ENCODE peak calls at places on chromosomes 4 and X, in four cellular contexts. One of them, this sample, is unnamed.
A peak's percentile ranks its signal among the peaks of the same experiment; 100 is the strongest.

GRCh38 chr4:176782794-176783193 is 9.9 kb downstream of the VEGFC start:
- DNase-seq in Panc1: no peak
- DNase-seq in kidney epithelial cell: no peak
- DNase-seq in right atrium auricular region: no peak
- DNase-seq in this sample: no peak

GRCh38 chrX:55135171-55135570 is 46.4 kb downstream of the PAGE2 start:
- DNase-seq in Panc1: peak; percentile 24
- DNase-seq in kidney epithelial cell: peak; percentile 7
- DNase-seq in right atrium auricular region: no peak
- DNase-seq in this sample: peak; percentile 42

GRCh38 chr4:168864831-168865541 is 145.1 kb downstream of the CBR4 start:
- DNase-seq in Panc1: no peak
- DNase-seq in kidney epithelial cell: no peak
- DNase-seq in right atrium auricular region: no peak
- DNase-seq in this sample: no peak

GRCh38 chr4:139889194-139889762 is 223.7 kb downstream of the MGST2 start:
- DNase-seq in Panc1: no peak
- DNase-seq in kidney epithelial cell: peak; percentile 60
- DNase-seq in right atrium auricular region: no peak
- DNase-seq in this sample: no peak

GRCh38 chr4:185742766-185743165 is 69.2 kb downstream of the SORBS2 start:
- DNase-seq in Panc1: no peak
- DNase-seq in kidney epithelial cell: peak; percentile 14
- DNase-seq in right atrium auricular region: no peak
- DNase-seq in this sample: no peak

GRCh38 chr4:35358001-35358584 is 886.2 kb downstream of the ARAP2 start:
- DNase-seq in Panc1: no peak
- DNase-seq in kidney epithelial cell: no peak
- DNase-seq in right atrium auricular region: no peak
- DNase-seq in this sample: no peak

GRCh38 chr4:87017580-87018061 is 82.8 kb downstream of the AFF1 start:
- DNase-seq in Panc1: no peak
- DNase-seq in kidney epithelial cell: no peak
- DNase-seq in right atrium auricular region: no peak
- DNase-seq in this sample: no peak

GRCh38 chr4:57093816-57094481 is 16.2 kb downstream of the IGFBP7 start:
- DNase-seq in Panc1: no peak
- DNase-seq in kidney epithelial cell: no peak
- DNase-seq in right atrium auricular region: peak; percentile 72
- DNase-seq in this sample: no peak

GRCh38 chr4:92634891-92635290 is 331.1 kb downstream of the GRID2 start:
- DNase-seq in Panc1: no peak
- DNase-seq in kidney epithelial cell: no peak
- DNase-seq in right atrium auricular region: no peak
- DNase-seq in this sample: no peak

GRCh38 chr4:1011022-1011694 is at the start of gene FGFRL1:
- DNase-seq in Panc1: no peak
- DNase-seq in kidney epithelial cell: no peak
- DNase-seq in right atrium auricular region: peak; percentile 89
- DNase-seq in this sample: peak; percentile 33

GRCh38 chr4:36224969-36225903 is 19.1 kb downstream of the ARAP2 start:
- DNase-seq in Panc1: no peak
- DNase-seq in kidney epithelial cell: no peak
- DNase-seq in right atrium auricular region: no peak
- DNase-seq in this sample: no peak

GRCh38 chrX:13194291-13195103 is 125.4 kb downstream of the ATXN3L start:
- DNase-seq in Panc1: no peak
- DNase-seq in kidney epithelial cell: peak; percentile 28
- DNase-seq in right atrium auricular region: no peak
- DNase-seq in this sample: no peak

GRCh38 chr4:168218663-168219062 is 99.9 kb downstream of the DDX60 start:
- DNase-seq in Panc1: no peak
- DNase-seq in kidney epithelial cell: peak; percentile 64
- DNase-seq in right atrium auricular region: no peak
- DNase-seq in this sample: no peak

GRCh38 chrX:140661657-140662056 is 47.9 kb upstream of the LINC00632 start:
- DNase-seq in Panc1: no peak
- DNase-seq in kidney epithelial cell: no peak
- DNase-seq in right atrium auricular region: no peak
- DNase-seq in this sample: no peak

DNA sequence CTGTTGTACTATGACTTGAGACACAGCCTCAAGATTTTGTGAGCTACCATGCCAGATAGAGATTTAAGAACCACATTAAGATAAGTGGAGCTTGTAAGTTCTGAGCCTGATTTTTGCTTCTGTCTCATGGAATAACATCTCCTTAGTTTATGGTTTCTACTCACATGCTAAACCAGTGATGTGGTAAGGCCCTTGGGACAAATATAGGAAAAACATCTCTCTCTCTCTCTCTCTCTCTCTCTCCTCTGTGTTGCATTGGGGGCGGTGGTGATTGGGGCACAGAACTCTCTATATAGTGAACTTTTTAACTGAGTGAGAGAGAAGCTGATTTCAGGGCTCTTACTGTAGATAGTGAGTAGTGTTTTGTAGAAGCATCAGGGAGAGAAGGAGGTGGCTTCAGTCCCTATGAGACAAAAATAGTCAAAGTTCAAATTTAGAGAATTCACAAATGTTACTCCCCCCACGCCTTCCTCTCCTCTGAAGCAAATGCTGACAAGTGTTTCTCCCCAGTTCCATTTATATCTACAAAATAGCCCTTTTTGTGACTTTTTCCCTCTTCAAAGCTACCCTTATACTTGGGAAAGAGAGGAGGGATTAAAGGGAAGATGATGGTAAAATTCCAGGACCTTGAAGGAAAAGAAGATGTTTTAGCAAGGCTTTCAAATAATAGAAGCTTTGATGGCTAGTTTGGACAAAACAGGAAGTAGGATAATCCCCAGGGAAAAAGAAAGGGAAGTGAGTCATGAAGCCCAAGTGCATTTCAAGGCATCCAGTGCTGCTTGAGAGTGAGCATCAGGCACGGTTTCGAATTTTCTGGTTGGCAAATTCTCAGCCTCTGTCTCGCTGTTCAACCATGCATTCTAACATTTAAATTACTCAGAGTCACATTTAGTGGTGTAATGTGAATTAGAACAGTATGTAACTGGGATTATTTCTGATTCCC is 134.3 kb upstream of the AP1S2 start:
- DNase-seq in Panc1: no peak
- DNase-seq in kidney epithelial cell: peak; percentile 55
- DNase-seq in right atrium auricular region: no peak
- DNase-seq in this sample: no peak
- H3K27me3 ChIP-seq in Panc1: no peaks in the 10 kb centered on the region
- H3K27me3 ChIP-seq in kidney epithelial cell: no peaks in the 10 kb centered on the region
- H3K27me3 ChIP-seq in right atrium auricular region: no peaks in the 10 kb centered on the region
- H3K27me3 ChIP-seq in this sample: peaks cover 4% of the 10 kb centered on the region

DNA sequence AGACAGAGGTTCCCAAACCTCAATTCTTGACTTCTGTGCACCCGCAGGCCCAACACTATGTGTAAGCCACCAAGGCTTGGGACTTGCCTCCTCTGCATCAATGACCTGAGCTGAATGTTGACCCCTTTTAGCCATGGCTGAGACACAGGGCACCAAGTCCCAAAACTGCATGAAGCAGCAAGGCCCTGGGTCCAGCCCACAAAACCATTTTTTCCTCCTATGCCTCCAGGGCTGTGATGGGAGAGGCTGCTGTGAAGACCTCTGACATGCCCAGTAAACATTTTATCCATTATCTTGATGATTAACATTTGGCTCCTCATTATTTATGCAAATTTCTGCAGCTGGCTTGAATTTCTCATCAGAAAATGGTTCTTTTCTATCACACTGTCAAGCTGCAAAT is 85.4 kb downstream of the ITM2A start:
- DNase-seq in Panc1: no peak
- DNase-seq in kidney epithelial cell: no peak
- DNase-seq in right atrium auricular region: no peak
- DNase-seq in this sample: no peak
- H3K4me3 ChIP-seq in Panc1: no peak overlapping the region
- H3K4me3 ChIP-seq in kidney epithelial cell: no peak overlapping the region
- H3K4me3 ChIP-seq in right atrium auricular region: no peak overlapping the region
- H3K4me3 ChIP-seq in this sample: no peak overlapping the region

GRCh38 chr4:138804705-138805104 is 210.9 kb upstream of the NOCT start:
- DNase-seq in Panc1: no peak
- DNase-seq in kidney epithelial cell: no peak
- DNase-seq in right atrium auricular region: no peak
- DNase-seq in this sample: no peak

GRCh38 chr4:138798404-138798803 is 217.2 kb upstream of the NOCT start:
- DNase-seq in Panc1: no peak
- DNase-seq in kidney epithelial cell: no peak
- DNase-seq in right atrium auricular region: no peak
- DNase-seq in this sample: no peak

GRCh38 chr4:138796761-138797160 is 218.8 kb upstream of the NOCT start:
- DNase-seq in Panc1: no peak
- DNase-seq in kidney epithelial cell: no peak
- DNase-seq in right atrium auricular region: no peak
- DNase-seq in this sample: no peak

GRCh38 chr4:138797646-138798045 is 217.9 kb upstream of the NOCT start:
- DNase-seq in Panc1: no peak
- DNase-seq in kidney epithelial cell: no peak
- DNase-seq in right atrium auricular region: no peak
- DNase-seq in this sample: no peak

GRCh38 chr4:138802499-138802898 is 213.1 kb upstream of the NOCT start:
- DNase-seq in Panc1: no peak
- DNase-seq in kidney epithelial cell: no peak
- DNase-seq in right atrium auricular region: no peak
- DNase-seq in this sample: no peak
- TF ChIP-seq CTCF in Panc1: no peak
- TF ChIP-seq CTCF in kidney epithelial cell: no peak
- TF ChIP-seq CTCF in right atrium auricular region: no peak
- TF ChIP-seq CTCF in this sample: no peak

GRCh38 chrX:17773221-17773876 is 36.1 kb downstream of the SCML1 start:
- DNase-seq in Panc1: no peak
- DNase-seq in kidney epithelial cell: no peak
- DNase-seq in right atrium auricular region: no peak
- DNase-seq in this sample: no peak
- H3K27me3 ChIP-seq in Panc1: no peaks in the 10 kb centered on the region
- H3K27me3 ChIP-seq in kidney epithelial cell: peaks cover 3% of the 10 kb centered on the region
- H3K27me3 ChIP-seq in right atrium auricular region: no peaks in the 10 kb centered on the region
- H3K27me3 ChIP-seq in this sample: no peaks in the 10 kb centered on the region

GRCh38 chrX:111040377-111041017 is 55.5 kb upstream of the PAK3 start:
- DNase-seq in Panc1: no peak
- DNase-seq in kidney epithelial cell: peak; percentile 32
- DNase-seq in right atrium auricular region: no peak
- DNase-seq in this sample: no peak
- H3K4me3 ChIP-seq in Panc1: no peak overlapping the region
- H3K4me3 ChIP-seq in kidney epithelial cell: no peak overlapping the region
- H3K4me3 ChIP-seq in right atrium auricular region: no peak overlapping the region
- H3K4me3 ChIP-seq in this sample: no peak overlapping the region

DNA sequence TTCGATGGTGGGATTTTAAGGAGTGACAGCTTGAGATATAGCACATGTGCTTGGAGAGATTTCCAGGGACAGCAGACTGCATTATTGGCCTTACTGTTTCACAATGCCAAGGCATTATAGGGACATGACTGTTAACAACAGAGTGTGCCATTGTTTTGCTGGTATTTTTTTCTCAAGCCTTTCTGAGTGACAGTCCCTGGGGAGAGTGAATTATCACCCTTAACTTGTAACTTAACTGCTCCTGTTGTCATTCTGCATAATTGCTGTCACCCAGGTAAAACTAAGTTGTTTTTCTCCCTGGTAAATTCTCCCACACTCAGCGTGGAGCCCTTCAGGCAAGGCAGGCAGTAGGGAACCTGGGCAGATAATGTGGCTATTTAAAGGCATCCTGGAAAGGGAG is 989.2 kb upstream of the LCORL start:
- DNase-seq in Panc1: no peak
- DNase-seq in kidney epithelial cell: no peak
- DNase-seq in right atrium auricular region: no peak
- DNase-seq in this sample: no peak
- TF ChIP-seq CTCF in Panc1: no peak
- TF ChIP-seq CTCF in kidney epithelial cell: no peak
- TF ChIP-seq CTCF in right atrium auricular region: no peak
- TF ChIP-seq CTCF in this sample: no peak

GRCh38 chr4:6362896-6363295 is 93.2 kb downstream of the WFS1 start:
- DNase-seq in Panc1: no peak
- DNase-seq in kidney epithelial cell: no peak
- DNase-seq in right atrium auricular region: no peak
- DNase-seq in this sample: no peak

GRCh38 chr4:6359536-6360308 is 90.1 kb downstream of the WFS1 start:
- DNase-seq in Panc1: no peak
- DNase-seq in kidney epithelial cell: no peak
- DNase-seq in right atrium auricular region: no peak
- DNase-seq in this sample: no peak

GRCh38 chr4:6362243-6362885 is 92.7 kb downstream of the WFS1 start:
- DNase-seq in Panc1: no peak
- DNase-seq in kidney epithelial cell: no peak
- DNase-seq in right atrium auricular region: no peak
- DNase-seq in this sample: no peak

GRCh38 chr4:6361076-6361784 is 91.6 kb downstream of the WFS1 start:
- DNase-seq in Panc1: no peak
- DNase-seq in kidney epithelial cell: no peak
- DNase-seq in right atrium auricular region: no peak
- DNase-seq in this sample: no peak

GRCh38 chr4:6360385-6360784 is 90.7 kb downstream of the WFS1 start:
- DNase-seq in Panc1: no peak
- DNase-seq in kidney epithelial cell: no peak
- DNase-seq in right atrium auricular region: no peak
- DNase-seq in this sample: peak; percentile 92
- H3K27me3 ChIP-seq in Panc1: no peaks in the 10 kb centered on the region
- H3K27me3 ChIP-seq in kidney epithelial cell: peaks cover 2% of the 10 kb centered on the region
- H3K27me3 ChIP-seq in right atrium auricular region: no peaks in the 10 kb centered on the region
- H3K27me3 ChIP-seq in this sample: no peaks in the 10 kb centered on the region

GRCh38 chrX:71909956-71910355 is 689 bp upstream of the NHSL2 start:
- DNase-seq in Panc1: no peak
- DNase-seq in kidney epithelial cell: no peak
- DNase-seq in right atrium auricular region: no peak
- DNase-seq in this sample: no peak
- H3K4me3 ChIP-seq in Panc1: no peak overlapping the region
- H3K4me3 ChIP-seq in kidney epithelial cell: peak overlapping the region; percentile 66
- H3K4me3 ChIP-seq in right atrium auricular region: no peak overlapping the region
- H3K4me3 ChIP-seq in this sample: no peak overlapping the region

GRCh38 chrX:52359614-52360232 is 9.1 kb upstream of the XAGE2 start:
- DNase-seq in Panc1: no peak
- DNase-seq in kidney epithelial cell: no peak
- DNase-seq in right atrium auricular region: no peak
- DNase-seq in this sample: no peak

GRCh38 chrX:52368368-52369055 is at the start of gene XAGE2:
- DNase-seq in Panc1: no peak
- DNase-seq in kidney epithelial cell: no peak
- DNase-seq in right atrium auricular region: no peak
- DNase-seq in this sample: no peak

DNA sequence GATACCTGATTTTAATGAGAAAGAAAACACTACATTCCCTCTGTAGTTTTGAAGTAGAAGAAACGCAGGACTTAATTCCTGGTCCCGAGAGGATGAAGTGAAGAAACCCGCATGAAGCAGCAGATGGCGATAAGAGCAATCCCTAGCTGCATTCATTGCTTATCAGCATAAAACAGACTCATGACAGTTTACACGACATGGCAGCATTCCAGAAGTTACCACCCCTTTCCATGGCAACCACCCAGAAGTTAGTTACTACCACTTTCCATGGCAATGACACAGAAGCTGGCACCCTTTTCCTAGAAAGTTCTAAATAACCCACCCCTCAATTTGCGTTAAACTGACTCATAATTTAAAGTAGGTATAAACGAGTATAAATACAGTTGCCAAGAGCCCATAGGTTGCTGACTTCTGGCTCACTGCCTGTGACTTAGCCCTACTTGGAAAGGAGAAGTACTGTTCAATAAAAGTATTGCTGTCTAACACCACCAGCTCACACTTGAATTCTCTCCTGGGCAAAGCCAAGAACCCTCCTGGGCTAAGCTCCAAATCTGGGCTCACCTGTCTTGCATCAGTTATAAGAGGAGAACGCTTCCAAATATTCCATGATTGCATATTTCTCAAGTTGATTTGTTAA is 5.5 kb upstream of the XAGE2 start:
- DNase-seq in Panc1: no peak
- DNase-seq in kidney epithelial cell: no peak
- DNase-seq in right atrium auricular region: no peak
- DNase-seq in this sample: no peak
- TF ChIP-seq CTCF in Panc1: peak; percentile 11
- TF ChIP-seq CTCF in kidney epithelial cell: peak; percentile 9
- TF ChIP-seq CTCF in right atrium auricular region: no peak
- TF ChIP-seq CTCF in this sample: no peak

This sample was measured in dorsolateral prefrontal cortex.